ENCODE peak calls at places on chromosomes 13 and 19, in six cellular contexts. G, Z, E, M, O and F are unnamed samples.

GRCh38 chr13:112881656-112882554 is 87.1 kb upstream of the MCF2L start:
- DNase-seq in G (no peak), Z (no peak), E (no peak), M (no peak), O (no peak), F (no peak)

GRCh38 chr19:16445238-16446107 is 26.3 kb downstream of the EPS15L1 start:
- DNase-seq in G (no peak), Z (no peak), E (peak; percentile 27), M (no peak), O (no peak), F (no peak)

GRCh38 chr13:100987993-100988392 is 313.4 kb upstream of the TMTC4 start:
- DNase-seq in G (no peak), Z (no peak), E (no peak), M (no peak), O (no peak), F (no peak)

GRCh38 chr13:21719463-21719862 is 48.6 kb downstream of the FGF9 start:
- DNase-seq in G (no peak), Z (no peak), E (no peak), M (no peak), O (no peak), F (no peak)

GRCh38 chr13:37375724-37376123 is 222.8 kb downstream of the POSTN start:
- DNase-seq in G (no peak), Z (no peak), E (no peak), M (no peak), O (no peak), F (no peak)

GRCh38 chr19:17385878-17386611 is 8.0 kb downstream of the CCDC194 start:
- DNase-seq in G (peak; percentile 79), Z (peak; percentile 53), E (peak; percentile 68), M (peak; percentile 75), O (peak; percentile 61), F (peak; percentile 49)

GRCh38 chr19:50327461-50328256 is 1.5 kb downstream of the KCNC3 start:
- DNase-seq in G (no peak), Z (no peak), E (no peak), M (no peak), O (no peak), F (no peak)

GRCh38 chr13:61592489-61592888 is 176.8 kb upstream of the PCDH20 start:
- DNase-seq in G (no peak), Z (no peak), E (no peak), M (no peak), O (no peak), F (no peak)

GRCh38 chr19:28307460-28307859 is 905.5 kb downstream of the UQCRFS1 start:
- DNase-seq in G (no peak), Z (no peak), E (no peak), M (no peak), O (no peak), F (no peak)

GRCh38 chr13:59374720-59375119 is 789.0 kb downstream of the DIAPH3 start:
- DNase-seq in G (no peak), Z (no peak), E (no peak), M (no peak), O (no peak), F (no peak)

GRCh38 chr19:33590224-33590623 is 31.5 kb upstream of the CHST8 start:
- DNase-seq in G (no peak), Z (no peak), E (no peak), M (no peak), O (no peak), F (no peak)

GRCh38 chr13:51714663-51715168 is 89.2 kb downstream of the DHRS12 start:
- DNase-seq in G (no peak), Z (no peak), E (no peak), M (no peak), O (no peak), F (no peak)

GRCh38 chr19:46716672-46717033 is 261 bp downstream of the PRKD2 start:
- DNase-seq in G (no peak), Z (peak; percentile 47), E (no peak), M (peak; percentile 45), O (no peak), F (no peak)

GRCh38 chr19:33292595-33293254 is 9.6 kb downstream of the CEBPA start:
- DNase-seq in G (no peak), Z (no peak), E (peak; percentile 78), M (no peak), O (no peak), F (no peak)

GRCh38 chr13:99990045-99990977 is 8.7 kb downstream of the ZIC2 start:
- DNase-seq in G (no peak), Z (no peak), E (no peak), M (no peak), O (no peak), F (no peak)

GRCh38 chr19:50449236-50449899 is 16.7 kb downstream of the MYBPC2 start:
- DNase-seq in G (no peak), Z (no peak), E (no peak), M (no peak), O (no peak), F (no peak)

GRCh38 chr13:51862965-51863364 is 1.2 kb downstream of the CCDC70 start:
- DNase-seq in G (no peak), Z (no peak), E (no peak), M (no peak), O (no peak), F (no peak)

GRCh38 chr19:38389101-38389925 is 816 bp downstream of the SPRED3 start:
- DNase-seq in G (no peak), Z (peak; percentile 80), E (no peak), M (no peak), O (no peak), F (no peak)

GRCh38 chr19:45547965-45548609 is 36.5 kb downstream of the OPA3 start:
- DNase-seq in G (no peak), Z (peak; percentile 91), E (peak; percentile 85), M (peak; percentile 5), O (no peak), F (no peak)

GRCh38 chr19:24140099-24140498 is 53.1 kb downstream of the ZNF254 start:
- DNase-seq in G (no peak), Z (no peak), E (no peak), M (no peak), O (no peak), F (no peak)

GRCh38 chr19:33456845-33457220 is 64.8 kb downstream of the PEPD start:
- DNase-seq in G (peak; percentile 54), Z (no peak), E (no peak), M (no peak), O (no peak), F (no peak)

DNA sequence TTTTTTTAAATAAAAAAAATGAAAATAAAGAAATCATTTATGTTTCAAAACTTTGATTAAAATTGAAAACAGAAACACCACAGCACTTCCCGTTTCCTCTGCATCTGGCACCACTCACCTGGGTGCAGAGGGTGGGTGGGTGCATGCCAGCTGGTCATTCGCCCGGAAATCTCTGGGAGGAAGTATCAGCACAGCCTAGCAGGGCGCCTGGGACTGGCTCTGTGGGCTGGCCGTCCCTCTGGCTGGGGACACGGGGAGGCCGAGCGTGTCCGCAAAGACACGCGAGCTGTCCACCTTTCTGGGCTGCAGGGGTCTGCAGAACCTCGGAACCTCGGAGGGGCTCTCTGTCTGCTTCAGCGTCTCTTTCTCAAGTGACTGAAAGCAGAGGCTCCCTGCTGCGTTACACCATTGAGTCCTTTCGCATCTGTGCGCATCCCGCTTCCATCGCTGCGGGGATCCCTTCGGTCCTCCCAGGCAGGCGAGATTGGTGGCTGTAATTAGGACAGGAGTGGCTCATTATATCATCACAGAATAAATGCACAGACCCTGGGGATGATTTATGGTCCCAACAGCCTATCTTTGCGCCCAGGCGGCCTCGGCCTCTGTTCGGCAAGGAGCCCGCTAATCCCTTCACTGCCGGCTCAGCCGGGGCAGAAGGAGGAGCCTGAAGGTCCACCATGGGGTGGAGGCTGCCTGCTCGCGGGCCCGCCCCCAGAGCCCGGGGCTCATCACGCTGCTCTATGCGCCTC is 17.2 kb downstream of the CRTC1 start:
- DNase-seq in G (peak; percentile 92), Z (no peak), E (peak; percentile 79), M (peak; percentile 85), O (peak; percentile 83), F (peak; percentile 67)
- TF ChIP-seq EP300 in G (no peak), Z (no peak), E (no peak), M (peak; percentile 68), O (no peak), F (peak; percentile 12)

DNA sequence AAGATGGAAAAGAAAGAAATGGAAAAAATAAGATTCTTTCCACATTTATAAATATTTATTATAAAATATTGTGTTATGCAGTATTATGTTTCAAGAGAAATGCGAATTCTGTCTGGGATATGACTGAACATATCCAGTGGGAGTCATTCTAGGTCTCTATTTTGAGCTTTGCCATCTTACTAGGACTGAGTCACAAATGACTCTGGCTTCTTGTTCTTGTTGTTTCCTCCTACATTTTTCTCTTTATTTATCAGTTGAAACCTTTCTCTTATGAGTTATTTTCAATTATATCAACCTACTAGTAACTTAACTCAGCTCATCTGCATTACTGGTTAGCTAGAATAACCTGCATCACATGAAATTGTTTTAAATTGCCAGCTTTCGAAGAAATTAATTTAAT is 1247.3 kb downstream of the SLITRK1 start:
- DNase-seq in G (no peak), Z (no peak), E (no peak), M (no peak), O (no peak), F (no peak)
- TF ChIP-seq CTCF in G (no peak), Z (no peak), E (no peak), M (no peak), O (no peak), F (no peak)

GRCh38 chr13:80477641-80478443 is 136.9 kb upstream of the SPRY2 start:
- DNase-seq in G (no peak), Z (no peak), E (no peak), M (no peak), O (no peak), F (no peak)
- TF ChIP-seq EP300 in G (no peak), Z (no peak), E (no peak), M (no peak), O (no peak), F (no peak)

DNA sequence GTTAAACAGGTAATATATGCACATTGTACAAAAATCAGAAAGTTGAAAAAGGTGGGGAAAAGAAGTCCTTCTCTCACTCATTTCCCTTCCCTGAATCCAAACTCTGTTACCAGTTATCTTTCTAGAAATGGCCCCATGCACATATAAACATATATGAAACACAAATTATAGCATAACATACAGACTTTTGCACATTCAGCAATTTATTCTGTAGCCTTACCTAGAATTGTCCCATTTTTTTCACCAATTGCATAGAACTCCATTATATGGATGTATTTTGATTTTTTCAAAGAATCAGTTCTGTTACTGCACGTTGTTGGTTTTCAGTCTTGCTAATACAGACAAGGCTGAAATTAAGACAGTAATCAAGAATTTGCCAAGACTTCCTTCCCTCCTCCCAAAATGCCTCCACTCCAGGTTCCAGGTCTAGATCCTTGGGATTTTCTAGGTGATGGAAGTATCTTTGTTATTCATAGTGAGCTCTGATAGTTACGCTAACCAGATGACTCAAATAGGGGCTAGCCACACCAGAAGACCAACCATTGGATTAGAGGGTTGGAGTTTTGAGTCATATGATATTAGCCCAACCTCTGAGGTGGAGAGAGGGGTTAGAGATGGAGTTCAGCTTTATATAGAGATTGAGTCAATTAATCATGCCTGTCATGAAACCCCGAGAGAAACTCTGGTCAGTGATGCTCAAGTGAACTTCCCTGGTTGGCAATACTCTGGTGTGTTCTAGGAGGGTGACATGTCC is 30.7 kb downstream of the GPR180 start:
- DNase-seq in G (no peak), Z (no peak), E (no peak), M (no peak), O (no peak), F (no peak)
- TF ChIP-seq CTCF in G (no peak), Z (no peak), E (no peak), M (no peak), O (no peak), F (no peak)

GRCh38 chr19:56976300-56976699 is 135.8 kb upstream of the PEG3 start:
- DNase-seq in G (no peak), Z (no peak), E (no peak), M (no peak), O (peak; percentile 29), F (no peak)
- TF ChIP-seq EP300 in G (no peak), Z (no peak), E (no peak), M (no peak), O (no peak), F (no peak)

GRCh38 chr19:57888494-57889231 is at the start of gene ZNF814:
- DNase-seq in G (peak; percentile 87), Z (peak; percentile 10), E (peak; percentile 86), M (no peak), O (peak; percentile 72), F (peak; percentile 46)
- TF ChIP-seq CTCF in G (peak; percentile 49), Z (peak; percentile 10), E (peak; percentile 43), M (no peak), O (peak; percentile 53), F (no peak)